ENCODE peak calls at places on chromosomes 12 and 14, in six cellular contexts. D is CD8-positive, alpha-beta T cell; J is endothelial cell; U is lung; O is IMR-90; M is OCI-LY7. P is an unnamed sample.

GRCh38 chr12:20376984-20377383 is 8.6 kb downstream of the PDE3A start:
- DNase-seq in D (no peak), J (no peak), U (no peak), O (peak), M (peak), P (no peak)

GRCh38 chr12:125151284-125151683 is 86.0 kb downstream of the AACS start:
- DNase-seq in D (no peak), J (no peak), U (no peak), O (no peak), M (no peak), P (no peak)

GRCh38 chr12:100573499-100574261 is at the start of gene GAS2L3:
- DNase-seq in D (peak), J (peak), U (peak), O (peak), M (peak), P (peak)

GRCh38 chr12:57522887-57523705 is 472 bp downstream of the MBD6 start:
- DNase-seq in D (peak), J (peak), U (peak), O (peak), M (peak), P (peak)

GRCh38 chr12:6909421-6910145 is 4.8 kb upstream of the ENO2 start:
- DNase-seq in D (no peak), J (no peak), U (no peak), O (no peak), M (no peak), P (no peak)

GRCh38 chr14:24057271-24057670 is 5.5 kb downstream of the CARMIL3 start:
- DNase-seq in D (no peak), J (no peak), U (no peak), O (no peak), M (no peak), P (no peak)

GRCh38 chr12:132216354-132216987 is 72.2 kb downstream of the NOC4L start:
- DNase-seq in D (no peak), J (no peak), U (no peak), O (no peak), M (no peak), P (no peak)

GRCh38 chr12:9741726-9742125 is 8.8 kb upstream of the CLECL1 start:
- DNase-seq in D (peak), J (no peak), U (no peak), O (no peak), M (peak), P (no peak)

GRCh38 chr14:76768201-76768656 is 7.0 kb downstream of the VASH1 start:
- DNase-seq in D (peak), J (peak), U (peak), O (no peak), M (peak), P (no peak)

GRCh38 chr14:24052656-24053547 is 1.1 kb downstream of the CARMIL3 start:
- DNase-seq in D (peak), J (no peak), U (no peak), O (no peak), M (no peak), P (no peak)

GRCh38 chr12:6201775-6202292 is 1.6 kb downstream of the CD9 start:
- DNase-seq in D (no peak), J (no peak), U (no peak), O (no peak), M (no peak), P (no peak)

GRCh38 chr12:75724913-75725312 is 213.5 kb upstream of the KRR1 start:
- DNase-seq in D (no peak), J (no peak), U (peak), O (peak), M (no peak), P (no peak)

GRCh38 chr14:45204241-45204640 is 48.8 kb downstream of the MIS18BP1 start:
- DNase-seq in D (no peak), J (no peak), U (no peak), O (no peak), M (no peak), P (no peak)

GRCh38 chr14:77848031-77848430 is 48.1 kb downstream of the ADCK1 start:
- DNase-seq in D (no peak), J (no peak), U (no peak), O (peak), M (no peak), P (no peak)

GRCh38 chr12:93846936-93847516 is 169.9 kb downstream of the CRADD start:
- DNase-seq in D (no peak), J (no peak), U (no peak), O (no peak), M (no peak), P (no peak)

GRCh38 chr14:30656190-30656632 is 34.1 kb downstream of the SCFD1 start:
- DNase-seq in D (peak), J (peak), U (no peak), O (peak), M (peak), P (no peak)

GRCh38 chr12:29713729-29714128 is 70.0 kb downstream of the TMTC1 start:
- DNase-seq in D (no peak), J (no peak), U (no peak), O (no peak), M (no peak), P (no peak)

GRCh38 chr12:71164877-71165197 is 7.0 kb upstream of the TSPAN8 start:
- DNase-seq in D (no peak), J (no peak), U (no peak), O (no peak), M (no peak), P (no peak)

GRCh38 chr12:27607611-27608010 is 83.6 kb downstream of the PPFIBP1 start:
- DNase-seq in D (no peak), J (no peak), U (no peak), O (no peak), M (no peak), P (no peak)

GRCh38 chr12:22334696-22335290 is at the start of gene ST8SIA1:
- DNase-seq in D (peak), J (peak), U (no peak), O (no peak), M (no peak), P (peak)

GRCh38 chr12:39103552-39104165 is 198.3 kb upstream of the CPNE8 start:
- DNase-seq in D (no peak), J (peak), U (no peak), O (no peak), M (peak), P (no peak)

GRCh38 chr12:113065126-113066007 is 8.8 kb downstream of the DTX1 start:
- DNase-seq in D (no peak), J (peak), U (no peak), O (no peak), M (peak), P (peak)

GRCh38 chr12:59583003-59583712 is 12.7 kb upstream of the SLC16A7 start:
- DNase-seq in D (no peak), J (no peak), U (no peak), O (no peak), M (no peak), P (no peak)

GRCh38 chr14:22320353-22320733 is 268.7 kb downstream of the DAD1 start:
- DNase-seq in D (no peak), J (no peak), U (no peak), O (no peak), M (no peak), P (no peak)

GRCh38 chr14:68631691-68632590 is 160.9 kb downstream of the ZFP36L1 start:
- DNase-seq in D (no peak), J (no peak), U (no peak), O (no peak), M (no peak), P (peak)

GRCh38 chr14:92892589-92892988 is 30.4 kb upstream of the CHGA start:
- DNase-seq in D (no peak), J (no peak), U (no peak), O (no peak), M (no peak), P (no peak)

GRCh38 chr14:105460616-105461015 is 14.0 kb upstream of the CRIP2 start:
- DNase-seq in D (no peak), J (no peak), U (no peak), O (no peak), M (no peak), P (no peak)

GRCh38 chr14:23361320-23361719 is 3.7 kb downstream of the EFS start:
- DNase-seq in D (no peak), J (no peak), U (no peak), O (peak), M (no peak), P (no peak)

GRCh38 chr12:127130506-127131100 is 1136.4 kb upstream of the TMEM132C start:
- DNase-seq in D (no peak), J (no peak), U (no peak), O (no peak), M (no peak), P (no peak)

DNA sequence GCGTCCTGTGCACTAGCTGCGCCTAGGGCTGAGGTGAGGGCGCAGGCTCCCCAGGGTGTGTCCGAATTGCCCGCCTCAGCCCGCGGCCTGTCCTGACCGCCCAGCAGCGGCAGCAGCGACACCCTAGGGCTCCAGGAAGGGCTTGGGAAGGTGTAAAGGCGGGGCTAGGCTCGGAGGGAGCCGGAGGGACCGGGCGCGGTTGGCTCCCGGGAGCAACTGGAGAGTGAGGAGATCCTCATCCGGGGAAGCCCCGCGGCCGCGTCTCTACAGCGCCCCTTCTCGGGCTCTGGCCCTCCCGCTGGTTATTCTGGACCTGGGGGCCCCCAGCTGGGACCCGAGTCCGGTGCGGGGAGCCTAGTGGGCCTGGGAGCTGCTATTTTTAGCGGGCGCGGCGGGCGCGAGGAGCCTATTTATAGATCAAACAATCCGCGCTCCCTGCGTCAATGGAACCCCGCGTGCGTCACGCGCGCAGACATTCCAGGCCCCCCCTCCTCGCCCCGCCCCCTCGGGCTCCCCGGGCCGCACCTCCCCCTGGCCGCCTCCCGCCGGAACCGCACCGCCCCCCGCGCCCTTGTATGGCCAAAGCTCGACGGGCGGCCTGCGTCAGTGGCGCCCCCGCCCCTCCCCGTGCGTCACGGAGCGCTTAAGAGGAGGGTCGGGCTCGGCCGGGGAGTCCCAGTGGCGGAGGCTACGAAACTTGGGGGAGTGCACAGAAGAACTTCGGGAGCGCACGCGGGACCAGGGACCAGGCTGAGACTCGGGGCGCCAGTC is at the start of gene NR4A1:
- DNase-seq in D (peak), J (peak), U (peak), O (peak), M (peak), P (peak)
- TF ChIP-seq CTCF in D (no peak), J (no peak), U (no peak), O (peak), M (peak), P (no peak)

GRCh38 chr12:32281098-32281497 is 118.3 kb upstream of the FGD4 start:
- DNase-seq in D (no peak), J (no peak), U (no peak), O (no peak), M (no peak), P (no peak)
- TF ChIP-seq CTCF in D (no peak), J (no peak), U (no peak), O (no peak), M (no peak), P (no peak)

DNA sequence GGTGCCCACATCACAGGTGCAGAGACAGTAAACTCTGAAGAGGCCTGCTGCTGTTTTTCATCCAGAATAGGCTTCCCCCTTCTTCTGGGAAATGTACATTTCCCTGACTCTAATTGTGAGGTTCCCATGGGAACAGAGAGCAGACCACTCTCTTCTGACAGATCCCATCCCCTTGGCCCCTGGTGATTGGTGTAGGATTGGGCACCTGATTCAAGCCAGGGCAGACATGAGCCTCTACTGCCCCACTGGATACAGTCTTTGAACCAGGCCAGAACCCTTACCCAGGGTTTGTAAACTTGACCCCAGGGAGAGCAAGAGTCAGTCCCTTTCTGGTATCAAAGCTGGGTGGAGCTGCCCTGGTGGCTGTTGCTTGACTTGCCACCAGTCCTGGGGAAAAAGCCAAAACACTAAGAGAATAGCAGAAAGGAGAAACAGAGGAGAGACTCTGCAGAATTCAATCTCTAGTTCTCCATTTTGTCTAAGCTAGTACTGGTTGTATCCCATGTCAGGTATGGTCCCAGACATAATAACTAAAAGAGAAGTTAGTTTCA is 14.8 kb upstream of the NFYB start:
- DNase-seq in D (no peak), J (no peak), U (no peak), O (no peak), M (no peak), P (no peak)
- TF ChIP-seq CTCF in D (no peak), J (no peak), U (no peak), O (no peak), M (no peak), P (no peak)

DNA sequence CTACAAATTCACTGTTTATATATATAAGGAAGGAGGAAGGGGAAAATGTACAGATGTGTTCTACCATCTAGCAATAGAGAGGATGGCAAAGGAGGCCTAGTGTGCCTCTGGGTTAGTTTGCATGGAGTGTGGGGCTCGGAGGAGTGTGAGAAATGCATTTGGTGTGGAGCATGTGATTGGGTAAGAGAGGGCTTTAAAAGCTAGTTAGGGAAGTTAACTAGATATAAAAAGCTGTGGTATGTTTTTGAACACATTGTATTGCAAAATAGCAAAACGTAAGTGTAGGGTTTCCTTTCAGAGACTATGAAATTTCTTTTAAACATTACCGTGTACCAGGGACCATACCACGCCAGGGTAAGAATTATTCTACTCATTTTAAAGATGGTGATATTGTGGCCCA is 53.3 kb upstream of the STXBP6 start:
- DNase-seq in D (no peak), J (no peak), U (no peak), O (no peak), M (no peak), P (no peak)
- TF ChIP-seq CTCF in D (no peak), J (no peak), U (no peak), O (no peak), M (no peak), P (no peak)

GRCh38 chr12:77615331-77615730 is 215.4 kb upstream of the NAV3 start:
- DNase-seq in D (no peak), J (no peak), U (no peak), O (no peak), M (peak), P (no peak)
- TF ChIP-seq CTCF in D (no peak), J (peak), U (no peak), O (peak), M (peak), P (peak)

DNA sequence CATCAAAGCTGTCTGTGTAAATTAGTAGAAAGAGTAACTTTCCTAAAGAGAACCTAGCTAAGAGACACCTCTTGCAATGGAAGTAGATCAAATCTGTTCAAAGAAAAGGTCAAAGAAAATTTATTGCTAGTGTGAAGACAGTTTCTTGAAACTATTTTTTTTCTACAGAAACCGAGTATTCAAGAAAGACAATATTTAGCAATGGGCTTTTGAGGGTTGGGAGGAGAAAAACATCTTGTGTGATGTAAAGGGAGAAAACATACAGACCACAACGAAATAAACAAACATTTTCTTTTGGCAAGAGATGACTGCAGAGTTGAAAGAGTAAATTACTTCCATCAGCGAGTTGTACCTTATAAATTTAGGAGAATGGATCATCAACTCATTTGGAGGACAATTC is 24.4 kb downstream of the NKX2-1 start:
- DNase-seq in D (no peak), J (no peak), U (no peak), O (no peak), M (no peak), P (no peak)
- TF ChIP-seq CTCF in D (no peak), J (no peak), U (no peak), O (no peak), M (no peak), P (no peak)

DNA sequence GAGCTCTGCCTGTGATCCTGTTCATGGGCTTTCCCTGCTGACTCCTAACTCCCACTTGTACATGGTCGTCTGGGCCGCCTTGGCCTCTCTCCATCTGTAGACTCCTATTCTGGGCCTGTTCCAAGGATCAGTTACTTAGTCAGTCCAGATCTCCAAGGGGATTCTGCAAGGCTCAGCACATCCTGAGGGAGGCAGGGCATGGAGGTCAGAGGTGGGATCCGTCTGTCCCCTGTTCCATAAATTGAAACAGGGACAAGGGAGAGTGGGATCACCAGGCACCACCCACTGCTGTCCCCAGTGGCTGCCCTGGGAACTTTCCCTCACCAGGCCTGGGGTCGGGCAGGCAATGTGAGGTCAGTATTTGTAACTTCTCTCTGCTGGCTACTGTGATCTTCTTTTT is 43.5 kb downstream of the KCTD10 start:
- DNase-seq in D (no peak), J (peak), U (no peak), O (no peak), M (no peak), P (no peak)
- TF ChIP-seq CTCF in D (no peak), J (peak), U (no peak), O (no peak), M (peak), P (peak)

DNA sequence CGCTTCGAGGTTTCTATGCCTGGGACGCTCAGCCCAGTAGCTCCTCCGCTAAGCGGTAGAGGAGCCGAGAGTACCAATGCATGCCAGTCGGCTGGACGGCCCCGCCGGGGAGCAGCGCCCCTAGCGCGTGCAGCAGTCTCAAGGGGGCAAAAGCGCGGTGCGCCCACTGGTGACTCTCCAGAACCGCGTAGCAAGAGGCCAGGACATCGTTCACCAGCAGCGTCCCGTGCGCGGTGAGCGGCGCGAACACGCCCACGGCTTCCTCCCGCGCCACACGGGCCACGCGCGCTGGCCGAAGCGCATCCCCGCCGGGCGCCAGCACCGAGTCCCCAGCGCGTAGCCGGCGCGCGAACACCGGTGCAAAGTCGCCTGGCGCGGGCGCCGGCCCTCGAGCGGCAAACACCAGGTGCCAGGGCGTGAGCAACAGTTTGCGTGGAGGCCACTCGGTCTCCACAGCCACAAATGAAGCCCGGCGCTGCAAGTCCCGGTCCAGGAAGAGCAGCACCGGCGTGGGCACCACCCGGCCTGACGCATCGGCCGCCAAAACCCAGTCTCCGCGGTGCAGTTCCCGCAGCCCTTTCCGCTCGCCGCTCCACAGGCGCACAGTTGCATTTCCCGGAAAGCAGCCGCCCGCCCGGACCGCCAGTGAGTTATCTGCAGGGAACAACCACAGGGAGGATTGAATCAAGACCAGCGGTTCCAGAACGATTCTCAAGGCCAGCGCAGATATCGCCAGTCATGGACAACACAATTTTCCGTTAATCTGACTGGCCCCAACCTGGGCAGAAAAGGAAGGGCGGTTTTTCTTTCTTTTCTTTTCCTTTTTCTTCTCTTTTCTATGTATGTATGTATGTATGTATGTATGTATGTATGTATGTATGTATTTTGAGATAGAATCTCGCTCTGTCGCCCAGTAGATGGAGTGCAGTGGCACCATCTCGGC is 4.5 kb downstream of the DHH start:
- DNase-seq in D (peak), J (peak), U (no peak), O (peak), M (peak), P (no peak)
- TF ChIP-seq CTCF in D (peak), J (no peak), U (no peak), O (peak), M (peak), P (peak)

DNA sequence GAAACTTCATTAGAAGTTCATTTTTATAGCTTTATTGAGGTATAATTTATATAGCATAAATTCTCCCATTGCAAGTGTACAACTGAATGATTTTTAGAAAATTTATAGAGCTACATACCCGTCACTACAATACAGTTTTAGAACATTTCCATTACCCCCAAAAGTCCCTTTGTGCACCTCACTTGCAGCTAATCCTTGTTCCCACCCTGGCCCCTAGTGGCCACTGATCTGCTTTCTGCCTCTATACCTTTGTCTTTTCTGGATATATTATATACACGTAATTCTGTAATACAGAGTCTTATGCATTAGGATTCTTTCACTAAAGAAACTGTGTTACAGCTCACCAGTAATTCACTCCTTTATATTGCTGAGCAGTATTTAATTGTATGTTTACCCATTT is 145.1 kb upstream of the DIO2 start:
- DNase-seq in D (no peak), J (peak), U (no peak), O (peak), M (peak), P (no peak)
- TF ChIP-seq CTCF in D (no peak), J (peak), U (no peak), O (peak), M (peak), P (peak)

P was measured in progenitor cell of endocrine pancreas.